ENCODE peak calls at places on chromosomes 13 and 19, in five cellular contexts. Z is HFF-Myc, B is AG04450, F is glutamatergic neuron, N is body of pancreas. S is an unnamed sample.

GRCh38 chr19:57004418-57004817 is 115.4 kb upstream of the USP29 start:
- DNase-seq in B (no peak), N (no peak), Z (no peak), F (no peak), S (no peak)

GRCh38 chr13:105587786-105588185 is 947.7 kb downstream of the EFNB2 start:
- DNase-seq in Z (no peak), F (no peak), B (no peak), N (no peak), S (peak)

GRCh38 chr13:76993021-76993420 is 1.1 kb downstream of the CLN5 start:
- DNase-seq in Z (no peak), B (no peak), F (no peak), N (no peak), S (no peak)

GRCh38 chr19:54674021-54674617 is 11.3 kb downstream of the LILRB4 start:
- DNase-seq in B (no peak), F (no peak), Z (no peak), N (no peak), S (peak)

GRCh38 chr19:35757231-35757748 is 461 bp upstream of the HSPB6 start:
- DNase-seq in Z (no peak), N (peak), F (peak), B (peak), S (peak)

GRCh38 chr19:4557971-4558941 is 1.2 kb downstream of the SEMA6B start:
- DNase-seq in Z (no peak), F (peak), N (peak), B (no peak), S (no peak)

GRCh38 chr19:40225440-40226305 is 816 bp downstream of the CCNP start:
- DNase-seq in B (no peak), N (no peak), Z (no peak), F (no peak), S (no peak)

GRCh38 chr19:42422576-42423461 is 4.4 kb downstream of the LIPE start:
- DNase-seq in F (peak), Z (no peak), B (no peak), N (no peak), S (peak)

GRCh38 chr19:8149261-8150094 is at the start of gene FBN3:
- DNase-seq in F (peak), Z (no peak), N (no peak), B (no peak), S (no peak)

GRCh38 chr19:38869160-38869835 is 8.8 kb downstream of the RINL start:
- DNase-seq in B (no peak), F (peak), N (peak), Z (no peak), S (no peak)

GRCh38 chr13:45702088-45702487 is at the start of gene CBY2:
- DNase-seq in B (no peak), N (no peak), Z (no peak), F (no peak), S (no peak)

DNA sequence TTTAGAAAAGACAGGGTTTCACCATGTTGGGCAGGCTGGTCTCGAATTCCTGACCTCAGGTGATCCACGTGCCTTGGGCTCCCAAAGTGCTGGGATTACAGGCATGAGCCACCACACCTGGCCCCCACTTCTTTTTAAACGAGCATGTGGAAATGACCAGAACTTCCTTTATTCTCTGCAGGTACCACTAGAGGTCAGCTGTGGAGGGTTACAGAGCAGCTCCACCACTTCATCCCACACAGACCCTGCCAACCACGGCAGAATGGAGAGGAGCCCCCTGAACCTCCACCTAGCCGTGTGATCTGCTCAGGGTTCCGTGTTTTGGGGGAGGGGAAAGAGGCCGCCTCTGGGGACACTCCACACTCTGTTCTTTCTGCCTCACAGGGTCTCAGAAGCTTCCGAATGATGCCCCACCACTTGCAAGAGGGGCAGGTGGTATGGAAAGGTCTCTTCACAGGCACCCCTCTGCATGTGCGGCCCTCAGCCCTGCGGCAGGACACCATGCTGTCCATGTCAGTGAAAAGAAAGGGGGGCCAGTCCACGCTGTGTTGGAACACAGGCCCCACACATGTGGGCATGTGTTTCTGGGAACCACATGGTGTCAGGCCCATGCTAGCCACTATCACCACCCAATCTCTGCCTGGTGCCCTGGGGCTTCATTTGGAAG is 465.0 kb downstream of the TSHZ3 start:
- DNase-seq in F (no peak), N (no peak), B (no peak), Z (no peak), S (no peak)
- TF ChIP-seq CTCF in F (no peak), N (no peak), B (no peak), Z (no peak), S (no peak)

DNA sequence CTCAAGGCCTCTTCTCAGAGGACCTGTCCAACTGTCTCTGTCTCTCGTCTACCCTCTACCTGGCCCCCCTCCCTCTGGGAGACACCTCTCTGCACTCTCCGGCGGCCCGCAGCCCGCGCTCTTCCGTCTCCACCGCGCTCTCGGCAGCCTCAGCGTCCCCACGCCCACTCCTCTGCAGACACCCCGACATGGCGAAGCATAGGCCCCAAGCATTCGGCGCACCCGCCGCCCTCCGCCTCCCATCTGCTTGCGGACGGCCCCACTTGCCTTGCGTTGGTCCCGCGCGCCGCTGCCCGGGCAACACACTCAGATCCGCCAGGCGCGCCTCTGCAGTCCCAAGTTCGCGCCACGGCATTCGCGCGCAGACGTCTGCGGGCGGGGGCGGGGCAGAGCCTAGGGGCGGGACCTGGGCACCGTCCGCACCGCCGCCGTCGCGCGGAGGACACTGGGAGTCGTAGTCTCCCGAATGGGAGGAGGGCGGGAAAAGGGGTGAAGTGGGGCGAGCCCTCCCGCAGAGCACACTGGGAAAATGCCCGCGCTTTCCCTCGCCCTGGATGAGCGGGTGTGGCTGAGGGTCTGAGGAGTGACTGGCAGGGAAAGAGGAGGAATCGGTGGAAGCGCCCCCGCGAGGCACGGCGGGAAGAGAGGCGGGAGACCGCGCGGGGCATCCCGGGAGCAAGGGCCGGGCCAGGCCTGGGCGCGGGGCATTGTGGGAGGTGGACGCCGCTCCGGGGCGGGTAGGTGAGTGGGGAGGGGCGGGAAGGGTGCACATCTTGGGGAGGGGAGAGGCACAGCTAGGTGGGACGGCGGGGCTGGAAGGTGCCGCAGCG is at the start of the genes LIG1 and ZSWIM9:
- DNase-seq in Z (peak), B (peak), N (peak), F (peak), S (peak)
- TF ChIP-seq CTCF in Z (no peak), B (peak), N (no peak), F (no peak), S (peak)

GRCh38 chr13:32262165-32262564 is 53.0 kb downstream of the ZAR1L start:
- DNase-seq in N (no peak), B (no peak), F (no peak), Z (no peak), S (no peak)

GRCh38 chr13:32261567-32261966 is 53.6 kb downstream of the ZAR1L start:
- DNase-seq in B (peak), F (no peak), Z (peak), N (peak), S (no peak)

GRCh38 chr13:32256243-32256642 is 58.9 kb downstream of the ZAR1L start:
- DNase-seq in F (no peak), N (no peak), Z (no peak), B (no peak), S (no peak)

GRCh38 chr13:32257649-32258048 is 57.5 kb downstream of the ZAR1L start:
- DNase-seq in N (no peak), B (no peak), Z (no peak), F (no peak), S (no peak)

GRCh38 chr13:32259116-32259515 is 56.0 kb downstream of the ZAR1L start:
- DNase-seq in F (no peak), B (no peak), Z (no peak), N (no peak), S (no peak)
- TF ChIP-seq CTCF in F (no peak), B (no peak), Z (peak), N (peak), S (peak)

GRCh38 chr13:40084934-40085333 is 429.5 kb downstream of the COG6 start:
- DNase-seq in Z (no peak), B (no peak), F (no peak), N (no peak), S (no peak)

GRCh38 chr13:40083841-40084240 is 428.4 kb downstream of the COG6 start:
- DNase-seq in Z (no peak), F (no peak), B (no peak), N (no peak), S (no peak)

GRCh38 chr13:40080676-40081075 is 425.2 kb downstream of the COG6 start:
- DNase-seq in Z (no peak), F (no peak), N (no peak), B (no peak), S (no peak)

GRCh38 chr13:40079721-40080120 is 424.3 kb downstream of the COG6 start:
- DNase-seq in Z (no peak), F (no peak), B (no peak), N (no peak), S (no peak)

DNA sequence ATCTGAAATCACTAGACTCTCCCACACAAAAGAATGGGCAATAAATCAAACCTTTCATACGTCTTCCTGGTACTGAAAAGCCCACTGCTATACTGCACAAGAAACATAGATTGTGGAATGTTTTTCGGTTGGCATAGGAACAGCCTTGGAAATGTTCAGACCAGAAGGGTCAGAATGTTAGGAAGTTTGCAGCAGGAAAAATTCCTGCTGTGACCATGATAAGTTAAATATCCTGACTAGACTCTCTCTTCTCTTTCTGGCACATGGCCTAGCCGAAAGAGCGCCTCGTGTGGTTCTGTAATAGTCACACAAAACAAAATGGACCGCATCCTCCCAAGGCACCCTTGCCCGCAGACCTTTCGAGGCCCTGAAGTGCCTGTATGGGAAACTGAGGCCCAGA is 427.2 kb downstream of the COG6 start:
- DNase-seq in B (no peak), F (no peak), Z (no peak), N (peak), S (no peak)
- TF ChIP-seq CTCF in B (no peak), F (no peak), Z (no peak), N (no peak), S (no peak)

GRCh38 chr13:114244637-114245036 is 9.9 kb downstream of the CDC16 start:
- DNase-seq in Z (no peak), N (no peak), F (no peak), B (no peak), S (no peak)
- TF ChIP-seq CTCF in Z (no peak), N (no peak), F (no peak), B (no peak), S (no peak)

DNA sequence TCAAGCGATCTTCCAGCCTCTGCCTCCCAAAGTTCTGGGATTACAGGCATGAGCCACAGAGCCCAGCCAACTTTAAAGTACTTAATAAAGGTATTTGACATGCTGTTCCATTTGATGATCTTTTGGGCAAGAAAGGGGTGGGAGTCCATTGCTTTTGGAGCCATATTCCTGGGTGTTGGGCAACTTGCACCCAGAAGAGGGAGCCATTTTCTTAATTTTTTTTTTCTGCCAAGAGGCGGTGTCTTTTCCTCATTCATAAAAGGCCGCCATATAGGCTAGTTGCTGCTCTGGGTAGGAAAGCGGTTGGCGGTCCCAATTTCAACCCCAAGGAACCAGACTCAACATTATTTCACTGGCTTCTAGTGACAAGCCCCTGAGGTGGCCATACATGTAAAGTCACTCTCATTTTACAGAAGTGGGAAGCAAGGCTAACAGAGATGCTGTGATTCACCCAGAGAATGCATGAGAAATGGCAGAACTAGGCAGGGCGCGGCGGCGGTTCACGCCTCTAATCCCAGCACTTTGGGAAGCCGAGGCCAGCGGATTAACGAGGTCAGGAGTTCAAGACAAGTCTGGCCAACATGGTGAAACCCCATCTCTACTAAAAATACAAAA is 139.6 kb downstream of the CACNA1A start:
- DNase-seq in B (no peak), N (no peak), Z (peak), F (peak), S (peak)
- TF ChIP-seq CTCF in B (peak), N (no peak), Z (peak), F (peak), S (peak)

DNA sequence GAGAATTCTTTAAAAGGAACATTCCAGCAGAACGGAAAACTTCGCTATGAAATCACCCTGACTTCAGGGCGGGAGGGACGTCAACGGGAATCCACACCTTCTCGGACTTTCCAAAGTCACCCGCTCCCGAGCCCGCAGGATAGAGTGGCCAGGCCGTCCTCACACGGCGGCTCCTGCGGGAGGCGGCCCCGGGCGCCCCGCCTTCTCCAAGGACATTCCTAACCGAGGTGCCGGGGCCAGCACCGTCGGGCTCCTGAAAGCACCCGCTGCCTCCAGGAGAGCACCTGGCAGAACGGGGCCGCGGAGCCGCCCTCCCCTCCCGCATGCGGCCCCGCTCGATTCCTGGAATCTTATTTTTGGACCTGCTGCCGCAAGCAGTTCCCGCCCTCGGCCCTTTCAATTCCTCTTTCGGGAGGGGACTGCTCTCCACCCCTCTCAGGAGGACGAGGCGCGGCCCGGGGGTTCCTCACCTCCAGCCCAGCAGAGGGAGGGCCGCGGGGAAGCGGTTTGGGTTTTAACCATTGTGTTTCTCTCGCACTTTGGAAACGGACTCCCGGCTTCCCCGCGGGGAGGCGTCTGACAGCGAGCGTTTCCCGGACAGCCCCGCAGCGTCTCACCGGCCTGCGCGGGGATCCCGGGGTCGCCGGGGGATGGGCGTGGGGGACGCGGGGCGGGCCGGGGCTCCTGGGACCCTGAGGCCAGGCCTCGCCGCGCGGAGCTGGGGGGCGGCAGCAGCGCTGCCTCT is 938 bp downstream of the GAS6 start:
- DNase-seq in Z (no peak), F (peak), N (peak), B (no peak), S (no peak)
- TF ChIP-seq CTCF in Z (no peak), F (no peak), N (no peak), B (no peak), S (no peak)

GRCh38 chr13:90867336-90867683 is 480.2 kb upstream of the MIR17HG start:
- DNase-seq in B (peak), Z (peak), F (peak), N (peak), S (peak)
- TF ChIP-seq CTCF in B (peak), Z (peak), F (peak), N (peak), S (peak)

GRCh38 chr19:9323919-9324583 is at the start of gene ZNF559:
- DNase-seq in N (peak), B (peak), F (peak), Z (peak), S (peak)
- TF ChIP-seq CTCF in N (peak), B (peak), F (peak), Z (peak), S (peak)

S was measured in foreskin keratinocyte.